ENCODE peak calls at places on chromosomes 11 and 22, in four cellular contexts. T, E, L and S are unnamed samples.

GRCh38 chr22:39956932-39957664 is 3.1 kb upstream of the TMA7B start:
- DNase-seq in T (no peak), E (no peak), L (peak), S (no peak)

GRCh38 chr11:123543796-123544195 is 110.6 kb downstream of the SCN3B start:
- DNase-seq in T (no peak), E (no peak), L (no peak), S (no peak)

GRCh38 chr11:119370486-119371046 is 10.9 kb downstream of the USP2 start:
- DNase-seq in T (no peak), E (peak), L (no peak), S (no peak)

GRCh38 chr22:19981961-19982920 is 34.4 kb downstream of the ARVCF start:
- DNase-seq in T (no peak), E (no peak), L (no peak), S (no peak)

GRCh38 chr11:86952221-86952875 is 2.8 kb downstream of the FZD4 start:
- DNase-seq in T (no peak), E (no peak), L (no peak), S (no peak)

GRCh38 chr11:123235687-123236261 is 40.7 kb upstream of the CLMP start:
- DNase-seq in T (no peak), E (no peak), L (no peak), S (no peak)

GRCh38 chr11:74319139-74319538 is 7.7 kb upstream of the P4HA3 start:
- DNase-seq in T (no peak), E (no peak), L (no peak), S (no peak)

GRCh38 chr11:34049058-34049457 is 2.5 kb upstream of the CAPRIN1 start:
- DNase-seq in T (no peak), E (no peak), L (no peak), S (no peak)

GRCh38 chr11:898160-898517 is 12.5 kb downstream of the CHID1 start:
- DNase-seq in T (no peak), E (peak), L (no peak), S (peak)

GRCh38 chr11:13009921-13010736 is 1.0 kb downstream of the RASSF10 start:
- DNase-seq in T (no peak), E (no peak), L (no peak), S (no peak)

GRCh38 chr11:118017631-118018315 is 31.6 kb downstream of the IL10RA start:
- DNase-seq in T (no peak), E (no peak), L (no peak), S (no peak)

GRCh38 chr11:30328676-30329075 is 5.8 kb downstream of the ARL14EP start:
- DNase-seq in T (no peak), E (no peak), L (no peak), S (no peak)

GRCh38 chr11:19879309-19880087 is 166.9 kb downstream of the NAV2 start:
- DNase-seq in T (no peak), E (no peak), L (no peak), S (no peak)

GRCh38 chr22:20497426-20497825 is 1.8 kb upstream of the KLHL22 start:
- DNase-seq in T (no peak), E (no peak), L (no peak), S (no peak)

GRCh38 chr11:114617157-114618124 is 21.9 kb upstream of the NXPE4 start:
- DNase-seq in T (no peak), E (no peak), L (no peak), S (no peak)

GRCh38 chr11:67449116-67449844 is 3.2 kb downstream of the GPR152 start:
- DNase-seq in T (no peak), E (no peak), L (no peak), S (no peak)

GRCh38 chr11:3122775-3123201 is 42.3 kb downstream of the OSBPL5 start:
- DNase-seq in T (no peak), E (no peak), L (no peak), S (no peak)

GRCh38 chr11:105152556-105152955 is 13.0 kb upstream of the CARD18 start:
- DNase-seq in T (no peak), E (no peak), L (no peak), S (no peak)

GRCh38 chr22:38112361-38112760 is 1.9 kb upstream of the BAIAP2L2 start:
- DNase-seq in T (no peak), E (no peak), L (no peak), S (no peak)

GRCh38 chr22:50343541-50343935 is 411 bp downstream of the PPP6R2 start:
- DNase-seq in T (no peak), E (no peak), L (no peak), S (no peak)

GRCh38 chr22:50341977-50342650 is 1.0 kb upstream of the PPP6R2 start:
- DNase-seq in T (peak), E (peak), L (no peak), S (peak)

GRCh38 chr22:50346415-50346945 is 3.4 kb downstream of the PPP6R2 start:
- DNase-seq in T (no peak), E (no peak), L (no peak), S (no peak)

GRCh38 chr22:50340157-50340879 is 2.8 kb upstream of the PPP6R2 start:
- DNase-seq in T (no peak), E (peak), L (no peak), S (no peak)

DNA sequence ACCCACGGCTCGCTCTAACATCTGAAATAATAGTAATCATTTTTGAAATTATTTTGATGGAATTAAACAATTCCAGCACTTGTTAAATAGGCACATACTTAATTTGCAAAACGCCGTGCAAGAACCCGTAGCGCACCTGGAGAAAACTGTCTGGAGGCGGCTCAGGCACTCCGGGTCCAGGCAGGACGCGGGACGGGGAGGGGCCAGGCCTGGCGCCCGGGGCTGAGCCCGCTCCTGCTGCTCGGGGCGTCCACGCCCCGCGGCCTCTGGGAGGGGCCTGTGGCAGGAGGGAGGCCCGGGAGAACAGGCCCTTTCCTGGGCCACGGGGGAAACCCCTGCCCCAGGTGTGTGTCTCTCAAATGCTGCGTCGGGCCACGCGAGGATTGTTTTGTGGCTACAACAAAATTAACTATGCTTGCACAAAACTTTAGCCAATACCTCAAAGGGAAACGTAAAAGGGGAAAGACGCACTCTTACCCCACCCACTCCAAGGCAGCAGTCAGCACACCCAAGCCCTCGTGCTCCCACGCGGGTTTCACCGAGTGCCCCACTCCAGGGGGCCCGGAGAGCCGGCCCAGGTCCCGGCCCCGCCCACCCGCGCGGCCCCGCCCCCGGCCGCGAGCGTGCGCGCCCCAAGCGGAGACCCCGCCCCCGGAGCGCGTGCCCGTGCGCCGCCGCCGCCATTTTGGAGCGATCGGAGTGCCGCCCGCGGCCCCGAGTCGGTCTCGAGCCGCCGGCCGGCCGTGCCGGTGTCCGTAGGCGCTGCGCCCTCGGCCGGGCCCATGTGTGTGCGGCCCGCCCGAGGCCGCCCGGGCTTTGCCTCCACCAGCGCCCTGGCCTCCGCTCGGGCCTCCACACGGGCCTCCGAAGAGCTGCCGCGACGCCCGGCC is at the start of gene PPP6R2:
- DNase-seq in T (peak), E (peak), L (no peak), S (peak)
- TF ChIP-seq TARDBP in T (no peak), E (no peak), L (no peak), S (peak)

DNA sequence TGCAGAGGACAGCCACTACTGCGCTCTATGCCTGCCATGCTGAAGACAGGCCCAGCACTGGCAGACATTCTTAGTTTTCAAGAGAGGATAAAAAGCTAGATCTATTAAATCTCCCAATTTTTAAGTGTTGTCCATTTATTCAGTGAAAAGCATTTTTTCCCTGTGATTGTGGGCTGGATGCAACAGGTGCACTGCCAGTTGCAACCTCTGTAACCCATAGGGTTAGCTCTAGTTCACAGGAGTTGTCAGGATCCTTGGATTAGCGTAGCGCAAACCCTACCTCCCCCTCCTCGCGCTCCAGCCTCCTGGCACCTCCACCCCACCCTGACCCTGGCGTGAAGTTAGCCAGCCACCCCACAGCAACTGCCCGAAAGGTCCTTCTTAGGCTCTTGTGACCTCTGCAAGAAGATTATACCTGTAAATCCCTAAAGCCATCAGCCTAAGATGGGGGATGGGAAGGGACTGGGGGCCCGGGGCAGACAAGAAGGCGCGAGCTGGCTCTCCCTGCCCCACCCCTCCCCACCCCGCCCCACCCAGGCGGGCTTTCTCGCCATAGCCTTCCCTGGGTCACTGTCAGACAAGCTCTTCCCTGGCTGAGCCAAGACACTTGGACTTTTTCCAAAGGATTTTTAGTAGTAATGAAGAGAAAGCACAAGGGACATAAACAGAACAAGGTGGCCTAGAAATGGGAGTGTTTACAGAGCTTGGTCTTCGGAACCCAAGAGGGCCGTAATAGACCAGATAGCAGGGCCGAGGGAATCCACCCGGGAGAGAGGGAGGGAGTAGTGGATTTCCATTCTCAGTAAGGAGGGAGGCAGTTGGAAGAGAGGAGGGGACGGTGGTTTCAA is 31.0 kb downstream of the EIF3F start:
- DNase-seq in T (no peak), E (no peak), L (no peak), S (no peak)
- TF ChIP-seq TARDBP in T (no peak), E (no peak), L (no peak), S (no peak)

DNA sequence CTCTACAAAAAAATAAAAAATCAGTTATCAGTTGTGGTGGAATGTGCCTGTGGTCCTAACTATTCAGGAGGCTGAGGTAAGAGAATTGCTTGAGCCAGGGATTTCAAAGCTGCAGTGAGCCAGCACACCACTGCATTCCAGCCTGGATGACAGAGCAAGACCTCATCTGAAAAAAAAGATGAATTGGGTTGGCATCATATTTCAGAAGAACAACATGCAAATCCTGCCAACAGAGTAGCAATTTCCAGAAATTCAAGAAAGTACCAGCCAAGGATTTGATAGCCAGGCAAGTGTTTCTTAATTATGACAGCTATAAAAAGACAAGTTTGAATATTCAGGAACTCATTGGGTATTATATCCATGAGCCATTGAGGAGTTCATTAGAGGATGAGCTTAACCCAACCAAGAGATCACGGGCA is 75.2 kb downstream of the USP47 start:
- DNase-seq in T (no peak), E (peak), L (no peak), S (no peak)
- TF ChIP-seq TARDBP in T (no peak), E (no peak), L (no peak), S (no peak)

DNA sequence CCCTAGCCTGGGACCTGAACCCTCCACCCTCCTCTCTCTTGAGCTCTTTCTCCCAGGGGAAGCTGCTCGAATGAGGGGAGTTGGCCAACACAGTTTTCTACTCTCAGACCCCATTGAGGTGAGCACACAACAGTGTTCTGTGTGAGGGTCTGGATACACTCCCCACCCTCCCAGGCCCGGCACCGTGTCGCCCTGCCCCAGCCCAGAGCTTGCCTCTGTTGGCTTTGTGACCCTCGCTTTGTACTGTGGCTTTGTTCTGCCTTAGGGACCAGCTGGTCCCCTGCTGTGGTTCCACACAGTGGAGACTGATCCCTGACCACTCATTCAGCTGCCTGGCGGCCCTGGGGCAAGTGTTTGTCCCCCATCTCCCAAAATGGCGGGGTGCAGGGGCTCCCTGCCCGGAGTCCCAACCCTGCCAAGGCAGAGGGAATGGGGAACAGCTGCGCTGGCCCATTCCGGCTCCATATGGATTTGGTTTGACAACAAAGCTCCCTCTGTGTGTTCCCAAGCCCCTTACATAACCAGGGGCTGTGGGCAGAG is 8.3 kb downstream of the ST3GAL4 start:
- DNase-seq in T (no peak), E (no peak), L (no peak), S (no peak)
- TF ChIP-seq TARDBP in T (no peak), E (no peak), L (no peak), S (no peak)

DNA sequence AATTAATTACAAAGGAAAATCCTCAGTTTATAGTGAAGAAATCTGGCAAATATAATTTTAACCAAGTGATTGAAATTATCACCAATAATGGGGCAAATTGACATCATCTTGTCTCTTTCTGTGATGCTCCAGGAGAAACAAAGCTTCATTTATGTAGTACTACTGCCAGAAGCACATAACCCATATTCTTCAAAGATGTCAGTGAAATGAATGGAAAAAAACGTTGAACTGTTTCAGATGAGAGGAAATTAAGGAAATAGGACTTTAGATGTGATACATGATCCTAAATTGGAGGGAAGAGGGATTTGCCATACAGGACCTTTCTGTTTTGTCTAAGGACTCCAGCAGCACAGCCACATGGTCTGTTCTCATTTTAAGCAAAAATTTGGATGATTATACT is 57.6 kb downstream of the PPP6R3 start:
- DNase-seq in T (no peak), E (no peak), L (no peak), S (no peak)
- TF ChIP-seq TARDBP in T (no peak), E (no peak), L (no peak), S (no peak)

DNA sequence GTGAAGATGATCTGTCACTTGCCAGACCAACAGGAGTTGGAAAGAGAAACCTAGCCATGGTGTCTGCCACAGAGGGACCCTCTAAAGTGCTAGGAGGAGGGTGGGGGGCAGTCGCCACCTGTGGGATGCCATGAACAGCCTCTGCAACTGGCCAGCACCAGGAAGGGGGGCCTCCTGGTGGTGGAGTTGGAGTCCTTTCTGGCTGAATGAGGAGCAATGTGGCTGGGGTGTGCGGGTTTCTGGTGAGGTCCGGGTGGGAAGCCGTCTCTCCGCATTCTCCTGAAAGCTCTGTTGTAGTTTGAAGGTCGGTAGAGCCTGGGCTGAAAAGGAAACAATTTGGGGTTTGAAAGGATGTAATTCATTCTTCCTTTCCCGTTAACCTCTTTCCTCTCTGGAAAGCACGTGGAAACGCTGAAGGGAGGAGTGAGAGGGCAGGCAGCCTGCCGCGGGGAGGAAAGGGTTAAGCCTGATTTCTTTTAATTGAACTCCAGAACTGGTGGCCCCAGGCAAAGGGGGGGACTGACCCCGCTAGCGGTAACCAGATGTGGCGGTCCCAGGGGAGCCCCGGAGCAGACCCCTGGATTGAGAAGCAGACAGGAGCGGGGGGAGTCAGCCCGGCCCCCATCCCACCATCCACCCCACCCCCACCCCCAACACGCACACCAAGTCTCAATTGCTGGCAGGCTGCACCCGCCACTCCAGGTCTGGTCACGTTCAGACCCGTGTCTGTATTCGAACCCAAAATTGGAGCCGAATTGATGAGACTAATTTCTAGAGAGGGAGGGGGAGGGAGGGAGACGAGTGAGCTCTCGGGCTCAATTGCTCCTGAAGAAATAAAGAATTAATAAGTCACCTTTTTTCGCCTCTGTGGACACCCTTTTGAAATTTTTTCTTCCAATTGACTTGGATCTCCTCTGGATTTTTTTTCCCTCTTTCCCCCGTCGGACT is 1.8 kb upstream of the FLI1 start:
- DNase-seq in T (no peak), E (no peak), L (no peak), S (no peak)
- TF ChIP-seq TARDBP in T (no peak), E (no peak), L (no peak), S (no peak)